ENCODE peak calls at places on chromosome 17, in nine cellular contexts. U, O, N, I, E, W, R, K and F are unnamed samples.

GRCh38 chr17:28570716-28571254 is 539 bp downstream of the PIGS start:
- DNase-seq in U (peak; percentile 85), O (peak; percentile 38), N (peak; percentile 59), I (no peak), E (no peak), W (peak; percentile 58), R (no peak), K (no peak), F (peak; percentile 58)

GRCh38 chr17:30920683-30921543 is 832 bp upstream of the ADAP2 start:
- DNase-seq in U (no peak), O (no peak), N (no peak), I (no peak), E (no peak), W (no peak), R (no peak), K (no peak), F (no peak)

GRCh38 chr17:73371285-73371684 is 59.5 kb upstream of the CDC42EP4 start:
- DNase-seq in U (no peak), O (no peak), N (no peak), I (no peak), E (no peak), W (no peak), R (peak; percentile 84), K (no peak), F (no peak)

GRCh38 chr17:72030067-72030899 is 90.5 kb upstream of the SOX9 start:
- DNase-seq in U (peak; percentile 38), O (peak; percentile 77), N (peak; percentile 6), I (no peak), E (no peak), W (peak; percentile 13), R (peak; percentile 24), K (no peak), F (peak; percentile 3)

GRCh38 chr17:41196068-41196467 is 6.4 kb downstream of the KRTAP9-1 start:
- DNase-seq in U (no peak), O (no peak), N (no peak), I (no peak), E (no peak), W (no peak), R (no peak), K (no peak), F (no peak)

GRCh38 chr17:50681260-50682200 is 26.2 kb downstream of the ANKRD40 start:
- DNase-seq in U (no peak), O (no peak), N (peak; percentile 56), I (no peak), E (no peak), W (no peak), R (peak; percentile 71), K (no peak), F (peak; percentile 77)

GRCh38 chr17:7656958-7657715 is 6.4 kb downstream of the ATP1B2 start:
- DNase-seq in U (no peak), O (no peak), N (peak; percentile 57), I (no peak), E (no peak), W (no peak), R (no peak), K (no peak), F (peak; percentile 74)

GRCh38 chr17:17156511-17156910 is 49.6 kb downstream of the PLD6 start:
- DNase-seq in U (peak; percentile 47), O (no peak), N (no peak), I (no peak), E (no peak), W (no peak), R (no peak), K (no peak), F (no peak)

GRCh38 chr17:21210411-21211076 is 3.4 kb downstream of the TMEM11 start:
- DNase-seq in U (no peak), O (no peak), N (no peak), I (no peak), E (no peak), W (no peak), R (no peak), K (no peak), F (peak; percentile 10)